ENCODE peak calls at places on chromosomes 2 and 18, in six cellular contexts. C is activated T-cell treated with anti-CD3 and anti-CD28 coated beads, Interleukin-2, amount 50 U/mL, for 72 hours; A is MG63; E is EL; Z is AG10803; G is MCF 10A. V is an unnamed sample.

GRCh38 chr2:135174802-135175093 is 122.7 kb downstream of the RAB3GAP1 start:
- DNase-seq in A (no peak), Z (no peak), C (no peak), E (no peak), G (no peak), V (no peak)

GRCh38 chr2:237724811-237725478 is 73.6 kb upstream of the RBM44 start:
- DNase-seq in C (no peak), Z (no peak), A (no peak), G (no peak), E (no peak), V (no peak)

GRCh38 chr18:28127763-28128737 is 48.9 kb downstream of the CDH2 start:
- DNase-seq in Z (no peak), G (peak), E (peak), C (no peak), A (no peak), V (no peak)

GRCh38 chr2:204717591-204717990 is 172.3 kb downstream of the PARD3B start:
- DNase-seq in C (no peak), G (no peak), A (no peak), E (no peak), Z (no peak), V (no peak)

GRCh38 chr2:11553661-11554429 is 20.0 kb downstream of the GREB1 start:
- DNase-seq in G (peak), A (no peak), E (peak), Z (peak), C (no peak), V (no peak)

GRCh38 chr18:62521588-62521987 is 1.2 kb upstream of the ZCCHC2 start:
- DNase-seq in C (no peak), G (no peak), A (no peak), Z (no peak), E (peak), V (no peak)

GRCh38 chr2:140376686-140377085 is 1596.5 kb upstream of the NXPH2 start:
- DNase-seq in A (no peak), Z (no peak), C (no peak), E (no peak), G (no peak), V (no peak)

GRCh38 chr2:154924531-154924930 is 226.0 kb downstream of the KCNJ3 start:
- DNase-seq in C (no peak), Z (no peak), G (no peak), E (no peak), A (no peak), V (no peak)

GRCh38 chr2:107808986-107809385 is 17.7 kb upstream of the RGPD4 start:
- DNase-seq in G (peak), C (no peak), A (peak), E (peak), Z (no peak), V (no peak)

GRCh38 chr2:655626-656025 is 21.6 kb downstream of the TMEM18 start:
- DNase-seq in A (peak), E (peak), C (no peak), G (no peak), Z (peak), V (no peak)

GRCh38 chr2:216283038-216283900 is 89.0 kb downstream of the MARCHF4 start:
- DNase-seq in A (peak), G (peak), C (peak), Z (no peak), E (no peak), V (no peak)

GRCh38 chr2:218853766-218854165 is 5.8 kb upstream of the WNT6 start:
- DNase-seq in C (no peak), Z (peak), E (peak), G (peak), A (peak), V (no peak)

GRCh38 chr2:101337877-101338276 is 29.4 kb upstream of the RNF149 start:
- DNase-seq in C (no peak), Z (peak), E (peak), G (no peak), A (no peak), V (no peak)

GRCh38 chr2:215622836-215623235 is 187.0 kb upstream of the FN1 start:
- DNase-seq in E (no peak), G (no peak), C (no peak), A (no peak), Z (no peak), V (no peak)

GRCh38 chr2:946073-947005 is 4.3 kb upstream of the SNTG2 start:
- DNase-seq in A (no peak), G (no peak), Z (no peak), C (peak), E (no peak), V (no peak)

GRCh38 chr2:121075006-121075545 is 209.9 kb downstream of the TFCP2L1 start:
- DNase-seq in G (peak), C (peak), Z (peak), A (peak), E (peak), V (no peak)

GRCh38 chr2:59449264-59449663 is 1104.2 kb downstream of the BCL11A start:
- DNase-seq in A (no peak), Z (no peak), G (peak), E (no peak), C (no peak), V (no peak)

GRCh38 chr2:200258881-200259576 is 47.5 kb upstream of the SPATS2L start:
- DNase-seq in E (peak), A (peak), C (no peak), G (peak), Z (no peak), V (no peak)

GRCh38 chr2:3143602-3144001 is 234.0 kb downstream of the EIPR1 start:
- DNase-seq in Z (no peak), G (no peak), E (no peak), C (no peak), A (no peak), V (no peak)

GRCh38 chr18:9196568-9196967 is 60.0 kb downstream of the ANKRD12 start:
- DNase-seq in G (no peak), Z (no peak), E (no peak), A (no peak), C (no peak), V (no peak)

GRCh38 chr2:213763963-213764362 is 479.7 kb downstream of the SPAG16 start:
- DNase-seq in C (no peak), A (no peak), G (no peak), Z (no peak), E (no peak), V (no peak)

GRCh38 chr2:70655786-70656185 is 102.2 kb upstream of the TGFA start:
- DNase-seq in G (no peak), A (no peak), C (no peak), Z (no peak), E (no peak), V (no peak)

GRCh38 chr18:3114456-3114855 is 101.5 kb upstream of the LPIN2 start:
- DNase-seq in E (no peak), G (no peak), A (peak), Z (no peak), C (no peak), V (no peak)

GRCh38 chr2:56589194-56589593 is 405.4 kb downstream of the CCDC85A start:
- DNase-seq in E (no peak), A (no peak), Z (no peak), C (no peak), G (peak), V (no peak)